ENCODE peak calls at places on chromosomes 3 and 15, in six cellular contexts. N is breast epithelium, D is lower leg skin, A is esophagus squamous epithelium, P is coronary artery, X is K562. O is an unnamed sample.

GRCh38 chr3:184448321-184449160 is 68.7 kb downstream of the CHRD start:
- DNase-seq in N (no peak), D (no peak), A (no peak), P (no peak), X (no peak), O (no peak)

GRCh38 chr3:174329321-174329720 is 529.8 kb upstream of the NAALADL2 start:
- DNase-seq in N (no peak), D (no peak), A (no peak), P (no peak), X (no peak), O (no peak)

GRCh38 chr3:113485161-113485609 is 29.8 kb downstream of the SPICE1 start:
- DNase-seq in N (no peak), D (no peak), A (no peak), P (no peak), X (no peak), O (no peak)

GRCh38 chr15:92807971-92808571 is 92.1 kb upstream of the CHD2 start:
- DNase-seq in N (no peak), D (no peak), A (no peak), P (no peak), X (peak; percentile 28), O (no peak)

GRCh38 chr15:95304116-95304873 is 1026.2 kb upstream of the NR2F2 start:
- DNase-seq in N (no peak), D (no peak), A (no peak), P (no peak), X (no peak), O (no peak)

GRCh38 chr15:56148099-56148498 is 95.6 kb downstream of the RFX7 start:
- DNase-seq in N (no peak), D (no peak), A (no peak), P (no peak), X (no peak), O (no peak)

GRCh38 chr3:49717539-49718418 is 1.7 kb downstream of the AMIGO3 start:
- DNase-seq in N (no peak), D (no peak), A (no peak), P (peak; percentile 62), X (no peak), O (no peak)

GRCh38 chr3:139832998-139833397 is 102.0 kb upstream of the CLSTN2 start:
- DNase-seq in N (no peak), D (no peak), A (no peak), P (no peak), X (no peak), O (no peak)

GRCh38 chr15:78718257-78718656 is 77.2 kb upstream of the CHRNB4 start:
- DNase-seq in N (no peak), D (no peak), A (no peak), P (no peak), X (no peak), O (no peak)

GRCh38 chr15:80343610-80344009 is 60.6 kb upstream of the ARNT2 start:
- DNase-seq in N (no peak), D (no peak), A (no peak), P (no peak), X (no peak), O (no peak)

GRCh38 chr3:123618076-123618703 is 33.3 kb upstream of the HACD2 start:
- DNase-seq in N (no peak), D (no peak), A (no peak), P (no peak), X (no peak), O (no peak)

GRCh38 chr3:3191675-3192480 is 12.4 kb upstream of the CRBN start:
- DNase-seq in N (no peak), D (no peak), A (no peak), P (no peak), X (peak; percentile 80), O (no peak)

GRCh38 chr3:46398186-46398955 is 8.5 kb downstream of the CCR5AS start:
- DNase-seq in N (no peak), D (no peak), A (no peak), P (no peak), X (no peak), O (no peak)

GRCh38 chr3:35929158-35929557 is 289.8 kb downstream of the ARPP21 start:
- DNase-seq in N (no peak), D (no peak), A (no peak), P (no peak), X (no peak), O (no peak)

GRCh38 chr15:68515371-68516095 is 63.3 kb upstream of the CORO2B start:
- DNase-seq in N (no peak), D (peak; percentile 3), A (no peak), P (no peak), X (no peak), O (no peak)

GRCh38 chr3:43290961-43291360 is 4.6 kb downstream of the SNRK start:
- DNase-seq in N (no peak), D (no peak), A (no peak), P (no peak), X (no peak), O (no peak)

GRCh38 chr3:134333522-134334181 is 40.6 kb downstream of the AMOTL2 start:
- DNase-seq in N (peak; percentile 28), D (no peak), A (no peak), P (peak; percentile 78), X (no peak), O (no peak)

GRCh38 chr15:100695048-100695447 is 92.7 kb downstream of the ASB7 start:
- DNase-seq in N (no peak), D (no peak), A (no peak), P (no peak), X (no peak), O (no peak)

GRCh38 chr3:43362961-43363360 is 76.6 kb downstream of the SNRK start:
- DNase-seq in N (no peak), D (no peak), A (no peak), P (no peak), X (no peak), O (no peak)

GRCh38 chr3:65582012-65582717 is 456.6 kb downstream of the MAGI1 start:
- DNase-seq in N (no peak), D (no peak), A (no peak), P (no peak), X (no peak), O (no peak)

GRCh38 chr3:194396897-194397756 is 1.9 kb downstream of the GP5 start:
- DNase-seq in N (no peak), D (no peak), A (no peak), P (no peak), X (no peak), O (no peak)

DNA sequence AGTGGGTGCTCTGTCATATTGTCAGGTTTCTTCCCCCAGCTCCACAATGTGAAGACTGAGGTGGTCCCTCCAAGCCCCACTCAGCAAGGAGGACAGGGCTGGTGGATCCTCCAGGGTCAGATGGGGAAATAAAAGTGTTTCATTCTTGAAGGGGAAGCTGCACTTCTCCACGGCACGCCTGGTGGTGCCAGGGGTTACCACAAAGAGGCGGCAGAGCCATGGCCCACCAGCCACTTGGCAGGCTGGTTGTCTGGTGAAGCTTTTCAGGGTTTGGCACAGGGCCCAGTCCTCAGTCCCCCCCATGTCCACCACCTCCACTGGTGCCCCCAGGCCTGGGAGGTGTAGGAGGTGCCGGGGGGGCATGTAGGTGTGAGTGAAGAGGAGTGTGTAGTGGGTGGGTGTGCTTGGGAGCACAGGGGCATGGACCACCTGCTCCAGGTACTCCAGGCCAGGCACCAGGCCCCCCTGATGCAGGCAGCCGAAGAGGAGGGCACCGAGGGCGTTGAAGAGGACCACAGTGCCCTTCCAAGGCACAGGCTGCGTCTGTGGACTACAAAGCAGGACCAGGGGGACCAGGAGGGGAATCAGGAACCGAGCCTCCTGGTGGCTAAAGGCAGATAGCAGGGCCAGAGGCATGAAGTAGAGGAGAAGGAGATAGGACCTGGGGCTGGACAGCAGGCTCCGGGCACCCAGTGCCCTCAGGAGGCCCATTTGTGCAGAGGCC is 5.0 kb upstream of the NCBP2 start:
- DNase-seq in N (no peak), D (no peak), A (no peak), P (no peak), X (no peak), O (no peak)
- TF ChIP-seq CTCF in N (no peak), D (no peak), A (no peak), P (no peak), X (peak; percentile 20), O (no peak)

DNA sequence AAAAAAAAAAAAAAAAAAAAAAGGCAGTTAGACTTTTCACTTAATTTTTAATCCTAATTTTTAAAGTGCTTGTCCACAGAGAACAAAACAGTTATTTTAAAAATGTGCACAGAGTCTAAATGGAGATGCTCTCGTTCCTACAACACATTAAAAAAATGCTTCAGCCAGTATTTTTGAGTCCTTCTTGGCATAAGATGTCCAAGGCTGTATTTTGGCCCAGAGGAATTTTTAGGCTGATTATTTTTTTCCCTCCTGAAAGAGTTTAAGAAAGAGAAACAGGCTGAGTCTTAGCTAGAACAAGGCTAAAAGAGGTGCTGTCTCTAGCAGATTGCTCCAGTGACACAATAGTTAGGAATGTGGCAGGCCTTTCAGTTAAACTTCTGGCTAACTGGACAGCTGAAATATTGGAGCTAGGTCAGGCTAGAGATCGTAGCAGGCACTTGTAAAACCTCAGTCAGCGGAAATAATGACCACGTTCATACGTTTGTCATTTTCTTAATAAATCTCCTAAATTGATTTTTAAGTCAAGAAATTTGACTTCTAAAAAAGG is 271.5 kb upstream of the RARB start:
- DNase-seq in N (no peak), D (no peak), A (no peak), P (no peak), X (no peak), O (no peak)
- H3K4me3 ChIP-seq in N (no peak overlapping the region), D (no peak overlapping the region), A (no peak overlapping the region), P (peak overlapping the region; percentile 16), X (no peak overlapping the region), O (peak overlapping the region; percentile 5)

GRCh38 chr3:25438791-25439555 is 10.9 kb downstream of the RARB start:
- DNase-seq in N (no peak), D (no peak), A (no peak), P (no peak), X (no peak), O (no peak)

GRCh38 chr3:25437953-25438352 is 9.9 kb downstream of the RARB start:
- DNase-seq in N (no peak), D (no peak), A (no peak), P (no peak), X (no peak), O (no peak)

GRCh38 chr3:25442486-25442885 is 14.4 kb downstream of the RARB start:
- DNase-seq in N (no peak), D (no peak), A (no peak), P (no peak), X (no peak), O (no peak)

GRCh38 chr3:25444273-25444672 is 16.2 kb downstream of the RARB start:
- DNase-seq in N (no peak), D (no peak), A (no peak), P (no peak), X (no peak), O (no peak)

DNA sequence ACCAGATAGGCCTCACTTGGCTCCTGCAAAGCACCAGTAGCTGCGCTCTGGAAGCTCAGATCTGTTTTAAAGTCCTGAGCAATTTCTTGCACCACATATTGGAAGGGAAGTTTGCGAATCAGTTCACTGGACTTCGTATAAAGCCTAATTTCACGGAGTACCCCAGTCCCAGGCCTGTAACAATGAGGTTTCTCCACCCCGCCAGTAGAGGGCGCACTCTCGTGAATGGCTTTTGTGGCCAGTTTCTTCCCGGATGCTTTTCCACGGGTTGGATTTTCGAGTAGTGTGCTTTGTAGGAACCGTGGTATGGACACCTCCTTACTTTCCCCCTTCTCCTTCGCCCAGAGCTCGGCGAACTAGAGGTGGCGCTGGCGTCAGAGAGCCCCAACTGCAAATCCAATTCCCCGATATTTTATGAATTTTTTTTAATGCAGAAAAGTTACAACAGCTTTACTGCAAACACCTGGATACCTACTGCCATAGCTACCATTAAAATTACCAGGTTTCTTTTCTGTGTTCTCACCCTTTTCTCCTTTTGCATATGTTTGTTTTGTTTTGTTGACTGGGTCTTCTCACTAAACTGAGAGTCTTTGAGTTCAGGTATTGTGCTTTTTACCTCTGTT is 13.3 kb downstream of the RARB start:
- DNase-seq in N (no peak), D (no peak), A (no peak), P (no peak), X (peak; percentile 57), O (no peak)
- TF ChIP-seq CTCF in N (no peak), D (no peak), A (peak; percentile 32), P (no peak), X (peak; percentile 79), O (no peak)

GRCh38 chr15:34116620-34117019 is 14.7 kb downstream of the PGBD4 start:
- DNase-seq in N (no peak), D (no peak), A (no peak), P (no peak), X (no peak), O (no peak)
- H3K4me3 ChIP-seq in N (no peak overlapping the region), D (no peak overlapping the region), A (no peak overlapping the region), P (no peak overlapping the region), X (no peak overlapping the region), O (no peak overlapping the region)